ENCODE peak calls at places on chromosomes 12 and 14, in four cellular contexts. X is islet precursor cell, E is anterior cingulate cortex, W is NCI-H1092 treated with DMSO at 0.1 percent for 48 hours. F is an unnamed sample.

GRCh38 chr14:103127861-103128598 is 4.8 kb downstream of the TNFAIP2 start:
- DNase-seq in X (no peak), E (no peak), W (no peak), F (peak; percentile 67)

GRCh38 chr12:113189361-113189760 is 3.8 kb downstream of the RITA1 start:
- DNase-seq in E (no peak), X (no peak), W (no peak), F (no peak)

GRCh38 chr12:113463746-113464743 is 7.6 kb downstream of the LHX5 start:
- DNase-seq in E (no peak), X (peak; percentile 68), W (no peak), F (peak; percentile 53)

GRCh38 chr12:23014749-23015148 is 389.8 kb downstream of the ETNK1 start:
- DNase-seq in E (no peak), X (no peak), W (no peak), F (no peak)

GRCh38 chr12:49260165-49260564 is 4.7 kb upstream of the TUBA1C start:
- DNase-seq in X (no peak), E (no peak), W (no peak), F (no peak)

GRCh38 chr14:24279301-24280186 is 8.1 kb upstream of the RABGGTA start:
- DNase-seq in X (no peak), E (peak; percentile 37), W (no peak), F (no peak)

GRCh38 chr12:49323524-49324097 is 556 bp downstream of the TROAP start:
- DNase-seq in W (no peak), X (no peak), E (no peak), F (no peak)

GRCh38 chr14:61330511-61330910 is 9.1 kb downstream of the PRKCH start:
- DNase-seq in W (no peak), E (no peak), X (no peak), F (no peak)

GRCh38 chr14:99268776-99269510 is 3.1 kb downstream of the BCL11B start:
- DNase-seq in W (peak; percentile 63), E (no peak), X (no peak), F (no peak)

GRCh38 chr14:33525626-33526025 is 425.2 kb downstream of the EGLN3 start:
- DNase-seq in X (no peak), W (no peak), E (no peak), F (no peak)

GRCh38 chr12:52645120-52645761 is 6.8 kb downstream of the KRT2 start:
- DNase-seq in W (no peak), X (peak; percentile 44), E (no peak), F (no peak)

GRCh38 chr12:107529991-107530390 is 155.6 kb upstream of the PWP1 start:
- DNase-seq in X (no peak), E (no peak), W (no peak), F (no peak)

GRCh38 chr14:105943973-105944602 is 417.7 kb downstream of the TMEM121 start:
- DNase-seq in E (no peak), W (no peak), X (no peak), F (peak; percentile 17)

GRCh38 chr12:2894961-2895360 is 4.3 kb downstream of the TULP3 start:
- DNase-seq in W (no peak), X (no peak), E (no peak), F (no peak)

GRCh38 chr12:16955083-16955657 is 349.2 kb upstream of the LMO3 start:
- DNase-seq in E (no peak), W (no peak), X (no peak), F (no peak)

GRCh38 chr12:81077686-81078441 is at the start of gene ACSS3:
- DNase-seq in X (peak; percentile 95), E (peak; percentile 14), W (no peak), F (peak; percentile 91)

GRCh38 chr12:71029302-71029701 is 108.8 kb upstream of the PTPRR start:
- DNase-seq in X (peak; percentile 72), W (no peak), E (no peak), F (peak; percentile 16)

GRCh38 chr12:9940370-9940769 is 8.2 kb upstream of the CLEC2A start:
- DNase-seq in E (no peak), W (no peak), X (no peak), F (no peak)

GRCh38 chr14:51969852-51970251 is 19.5 kb upstream of the RTRAF start:
- DNase-seq in X (no peak), W (no peak), E (no peak), F (no peak)

GRCh38 chr14:68089146-68089715 is 269.7 kb downstream of the RAD51B start:
- DNase-seq in X (peak; percentile 80), W (peak; percentile 100), E (no peak), F (peak; percentile 30)

GRCh38 chr14:68553326-68553725 is 239.5 kb downstream of the ZFP36L1 start:
- DNase-seq in W (no peak), E (no peak), X (peak; percentile 22), F (no peak)

GRCh38 chr12:109744991-109745942 is 31.6 kb downstream of the FAM222A start:
- DNase-seq in E (no peak), W (no peak), X (peak; percentile 36), F (no peak)

GRCh38 chr12:131249291-131250027 is 295.8 kb downstream of the ADGRD1 start:
- DNase-seq in X (no peak), E (no peak), W (no peak), F (no peak)

GRCh38 chr14:51304428-51304827 is 64.4 kb downstream of the TMX1 start:
- DNase-seq in E (no peak), X (peak; percentile 85), W (no peak), F (peak; percentile 38)

GRCh38 chr12:81274619-81275018 is 196.7 kb downstream of the ACSS3 start:
- DNase-seq in E (no peak), X (no peak), W (no peak), F (no peak)

GRCh38 chr12:56839489-56840442 is 76.6 kb downstream of the HSD17B6 start:
- DNase-seq in X (peak; percentile 86), E (peak; percentile 28), W (no peak), F (peak; percentile 68)

GRCh38 chr12:53065470-53065869 is 13.7 kb downstream of the SPRYD3 start:
- DNase-seq in E (no peak), W (no peak), X (peak; percentile 48), F (no peak)

GRCh38 chr12:32541754-32542374 is 137.2 kb upstream of the DNM1L start:
- DNase-seq in W (no peak), X (no peak), E (no peak), F (no peak)

GRCh38 chr12:59873136-59873535 is 277.3 kb downstream of the SLC16A7 start:
- DNase-seq in X (no peak), E (no peak), W (no peak), F (no peak)

GRCh38 chr14:101364503-101365328 is 196.6 kb upstream of the DIO3 start:
- DNase-seq in E (no peak), W (no peak), X (no peak), F (peak; percentile 33)

GRCh38 chr12:5872745-5873144 is 72.3 kb downstream of the ANO2 start:
- DNase-seq in X (peak; percentile 50), W (no peak), E (no peak), F (no peak)

GRCh38 chr12:65881348-65881961 is 57.2 kb downstream of the HMGA2 start:
- DNase-seq in W (no peak), E (no peak), X (no peak), F (peak; percentile 86)

GRCh38 chr14:68792022-68792829 is 641 bp downstream of the ZFP36L1 start:
- DNase-seq in W (no peak), E (no peak), X (peak; percentile 54), F (peak; percentile 45)

GRCh38 chr14:92316937-92317336 is 6.0 kb upstream of the SLC24A4 start:
- DNase-seq in X (peak; percentile 88), E (no peak), W (no peak), F (no peak)

GRCh38 chr14:34053666-34054065 is 102.8 kb upstream of the EGLN3 start:
- DNase-seq in W (no peak), X (peak; percentile 74), E (no peak), F (peak; percentile 36)

GRCh38 chr12:119363490-119363889 is 29.0 kb downstream of the CCDC60 start:
- DNase-seq in E (no peak), X (no peak), W (no peak), F (no peak)

GRCh38 chr12:76030378-76031080 is 1.0 kb downstream of the PHLDA1 start:
- DNase-seq in X (peak; percentile 78), E (no peak), W (peak; percentile 55), F (no peak)

F was measured in ELF-1.